ENCODE peak calls at places on chromosomes 5 and 9, in nine cellular contexts. One of them, this sample, is unnamed.

GRCh38 chr9:82035332-82035731 is 46.8 kb downstream of the SPATA31D1 start:
- DNase-seq in T-helper 17 cell: no peak
- DNase-seq in transverse colon: no peak
- DNase-seq in NCI-H1417: no peak
- DNase-seq in T-cell: no peak
- DNase-seq in posterior cingulate gyrus: no peak
- DNase-seq in sigmoid colon: no peak
- DNase-seq in activated effector memory CD4-positive, alpha-beta T cell treated with Interleukin-2 at 50 U/mL for 16 hours: no peak
- DNase-seq in stimulated activated CD4-positive, alpha-beta T cell treated with anti-CD3 and anti-CD28 coated beads, TNF-alpha, amount 100 ng/mL, for 1 hour: no peak
- DNase-seq in this sample: no peak

GRCh38 chr5:75048457-75048953 is 3.9 kb downstream of the GCNT4 start:
- DNase-seq in T-helper 17 cell: no peak
- DNase-seq in transverse colon: no peak
- DNase-seq in NCI-H1417: no peak
- DNase-seq in T-cell: no peak
- DNase-seq in posterior cingulate gyrus: no peak
- DNase-seq in sigmoid colon: no peak
- DNase-seq in activated effector memory CD4-positive, alpha-beta T cell treated with Interleukin-2 at 50 U/mL for 16 hours: no peak
- DNase-seq in stimulated activated CD4-positive, alpha-beta T cell treated with anti-CD3 and anti-CD28 coated beads, TNF-alpha, amount 100 ng/mL, for 1 hour: no peak
- DNase-seq in this sample: no peak

GRCh38 chr5:126919566-126919965 is 110.8 kb downstream of the MARCHF3 start:
- DNase-seq in T-helper 17 cell: no peak
- DNase-seq in transverse colon: no peak
- DNase-seq in NCI-H1417: no peak
- DNase-seq in T-cell: no peak
- DNase-seq in posterior cingulate gyrus: no peak
- DNase-seq in sigmoid colon: no peak
- DNase-seq in activated effector memory CD4-positive, alpha-beta T cell treated with Interleukin-2 at 50 U/mL for 16 hours: no peak
- DNase-seq in stimulated activated CD4-positive, alpha-beta T cell treated with anti-CD3 and anti-CD28 coated beads, TNF-alpha, amount 100 ng/mL, for 1 hour: no peak
- DNase-seq in this sample: no peak

GRCh38 chr5:175531361-175531760 is 53.0 kb downstream of the SFXN1 start:
- DNase-seq in T-helper 17 cell: no peak
- DNase-seq in transverse colon: no peak
- DNase-seq in NCI-H1417: no peak
- DNase-seq in T-cell: no peak
- DNase-seq in posterior cingulate gyrus: no peak
- DNase-seq in sigmoid colon: no peak
- DNase-seq in activated effector memory CD4-positive, alpha-beta T cell treated with Interleukin-2 at 50 U/mL for 16 hours: no peak
- DNase-seq in stimulated activated CD4-positive, alpha-beta T cell treated with anti-CD3 and anti-CD28 coated beads, TNF-alpha, amount 100 ng/mL, for 1 hour: no peak
- DNase-seq in this sample: no peak

GRCh38 chr5:54905942-54906537 is 79.4 kb downstream of the ESM1 start:
- DNase-seq in T-helper 17 cell: peak
- DNase-seq in transverse colon: peak
- DNase-seq in NCI-H1417: peak
- DNase-seq in T-cell: peak
- DNase-seq in posterior cingulate gyrus: no peak
- DNase-seq in sigmoid colon: peak
- DNase-seq in activated effector memory CD4-positive, alpha-beta T cell treated with Interleukin-2 at 50 U/mL for 16 hours: peak
- DNase-seq in stimulated activated CD4-positive, alpha-beta T cell treated with anti-CD3 and anti-CD28 coated beads, TNF-alpha, amount 100 ng/mL, for 1 hour: no peak
- DNase-seq in this sample: no peak

GRCh38 chr5:132067451-132067850 is 6.1 kb upstream of the CSF2 start:
- DNase-seq in T-helper 17 cell: no peak
- DNase-seq in transverse colon: no peak
- DNase-seq in NCI-H1417: no peak
- DNase-seq in T-cell: no peak
- DNase-seq in posterior cingulate gyrus: no peak
- DNase-seq in sigmoid colon: no peak
- DNase-seq in activated effector memory CD4-positive, alpha-beta T cell treated with Interleukin-2 at 50 U/mL for 16 hours: no peak
- DNase-seq in stimulated activated CD4-positive, alpha-beta T cell treated with anti-CD3 and anti-CD28 coated beads, TNF-alpha, amount 100 ng/mL, for 1 hour: no peak
- DNase-seq in this sample: no peak

GRCh38 chr5:176711883-176712282 is 64.6 kb downstream of the TSPAN17 start:
- DNase-seq in T-helper 17 cell: no peak
- DNase-seq in transverse colon: no peak
- DNase-seq in NCI-H1417: no peak
- DNase-seq in T-cell: no peak
- DNase-seq in posterior cingulate gyrus: no peak
- DNase-seq in sigmoid colon: no peak
- DNase-seq in activated effector memory CD4-positive, alpha-beta T cell treated with Interleukin-2 at 50 U/mL for 16 hours: no peak
- DNase-seq in stimulated activated CD4-positive, alpha-beta T cell treated with anti-CD3 and anti-CD28 coated beads, TNF-alpha, amount 100 ng/mL, for 1 hour: no peak
- DNase-seq in this sample: no peak

GRCh38 chr9:125674981-125675973 is 31.7 kb downstream of the MAPKAP1 start:
- DNase-seq in T-helper 17 cell: no peak
- DNase-seq in transverse colon: no peak
- DNase-seq in NCI-H1417: no peak
- DNase-seq in T-cell: no peak
- DNase-seq in posterior cingulate gyrus: no peak
- DNase-seq in sigmoid colon: no peak
- DNase-seq in activated effector memory CD4-positive, alpha-beta T cell treated with Interleukin-2 at 50 U/mL for 16 hours: no peak
- DNase-seq in stimulated activated CD4-positive, alpha-beta T cell treated with anti-CD3 and anti-CD28 coated beads, TNF-alpha, amount 100 ng/mL, for 1 hour: no peak
- DNase-seq in this sample: no peak

GRCh38 chr9:79233542-79233941 is 338.2 kb upstream of the TLE4 start:
- DNase-seq in T-helper 17 cell: no peak
- DNase-seq in transverse colon: no peak
- DNase-seq in NCI-H1417: peak
- DNase-seq in T-cell: no peak
- DNase-seq in posterior cingulate gyrus: no peak
- DNase-seq in sigmoid colon: no peak
- DNase-seq in activated effector memory CD4-positive, alpha-beta T cell treated with Interleukin-2 at 50 U/mL for 16 hours: no peak
- DNase-seq in stimulated activated CD4-positive, alpha-beta T cell treated with anti-CD3 and anti-CD28 coated beads, TNF-alpha, amount 100 ng/mL, for 1 hour: no peak
- DNase-seq in this sample: no peak

GRCh38 chr5:179123109-179123426 is 62.9 kb downstream of the ZNF354C start:
- DNase-seq in T-helper 17 cell: no peak
- DNase-seq in transverse colon: no peak
- DNase-seq in NCI-H1417: no peak
- DNase-seq in T-cell: no peak
- DNase-seq in posterior cingulate gyrus: peak
- DNase-seq in sigmoid colon: no peak
- DNase-seq in activated effector memory CD4-positive, alpha-beta T cell treated with Interleukin-2 at 50 U/mL for 16 hours: no peak
- DNase-seq in stimulated activated CD4-positive, alpha-beta T cell treated with anti-CD3 and anti-CD28 coated beads, TNF-alpha, amount 100 ng/mL, for 1 hour: no peak
- DNase-seq in this sample: no peak

GRCh38 chr9:116377179-116377790 is 223.7 kb downstream of the PAPPA start:
- DNase-seq in T-helper 17 cell: no peak
- DNase-seq in transverse colon: no peak
- DNase-seq in NCI-H1417: no peak
- DNase-seq in T-cell: no peak
- DNase-seq in posterior cingulate gyrus: no peak
- DNase-seq in sigmoid colon: no peak
- DNase-seq in activated effector memory CD4-positive, alpha-beta T cell treated with Interleukin-2 at 50 U/mL for 16 hours: no peak
- DNase-seq in stimulated activated CD4-positive, alpha-beta T cell treated with anti-CD3 and anti-CD28 coated beads, TNF-alpha, amount 100 ng/mL, for 1 hour: no peak
- DNase-seq in this sample: no peak

GRCh38 chr9:34170252-34170915 is 8.5 kb upstream of the UBAP1 start:
- DNase-seq in T-helper 17 cell: no peak
- DNase-seq in transverse colon: no peak
- DNase-seq in NCI-H1417: no peak
- DNase-seq in T-cell: no peak
- DNase-seq in posterior cingulate gyrus: no peak
- DNase-seq in sigmoid colon: no peak
- DNase-seq in activated effector memory CD4-positive, alpha-beta T cell treated with Interleukin-2 at 50 U/mL for 16 hours: no peak
- DNase-seq in stimulated activated CD4-positive, alpha-beta T cell treated with anti-CD3 and anti-CD28 coated beads, TNF-alpha, amount 100 ng/mL, for 1 hour: no peak
- DNase-seq in this sample: no peak

GRCh38 chr9:114098660-114099522 is at the start of gene KIF12:
- DNase-seq in T-helper 17 cell: no peak
- DNase-seq in transverse colon: peak
- DNase-seq in NCI-H1417: peak
- DNase-seq in T-cell: no peak
- DNase-seq in posterior cingulate gyrus: no peak
- DNase-seq in sigmoid colon: no peak
- DNase-seq in activated effector memory CD4-positive, alpha-beta T cell treated with Interleukin-2 at 50 U/mL for 16 hours: no peak
- DNase-seq in stimulated activated CD4-positive, alpha-beta T cell treated with anti-CD3 and anti-CD28 coated beads, TNF-alpha, amount 100 ng/mL, for 1 hour: no peak
- DNase-seq in this sample: no peak

GRCh38 chr9:90942555-90942954 is 140.9 kb downstream of the SYK start:
- DNase-seq in T-helper 17 cell: no peak
- DNase-seq in transverse colon: peak
- DNase-seq in NCI-H1417: peak
- DNase-seq in T-cell: no peak
- DNase-seq in posterior cingulate gyrus: no peak
- DNase-seq in sigmoid colon: no peak
- DNase-seq in activated effector memory CD4-positive, alpha-beta T cell treated with Interleukin-2 at 50 U/mL for 16 hours: no peak
- DNase-seq in stimulated activated CD4-positive, alpha-beta T cell treated with anti-CD3 and anti-CD28 coated beads, TNF-alpha, amount 100 ng/mL, for 1 hour: no peak
- DNase-seq in this sample: no peak

GRCh38 chr9:109789582-109790360 is 9.8 kb downstream of the PALM2AKAP2 start:
- DNase-seq in T-helper 17 cell: no peak
- DNase-seq in transverse colon: no peak
- DNase-seq in NCI-H1417: no peak
- DNase-seq in T-cell: no peak
- DNase-seq in posterior cingulate gyrus: no peak
- DNase-seq in sigmoid colon: no peak
- DNase-seq in activated effector memory CD4-positive, alpha-beta T cell treated with Interleukin-2 at 50 U/mL for 16 hours: no peak
- DNase-seq in stimulated activated CD4-positive, alpha-beta T cell treated with anti-CD3 and anti-CD28 coated beads, TNF-alpha, amount 100 ng/mL, for 1 hour: no peak
- DNase-seq in this sample: no peak

GRCh38 chr5:92519717-92520632 is 1061.0 kb downstream of the NR2F1-AS1 start:
- DNase-seq in T-helper 17 cell: no peak
- DNase-seq in transverse colon: no peak
- DNase-seq in NCI-H1417: peak
- DNase-seq in T-cell: no peak
- DNase-seq in posterior cingulate gyrus: no peak
- DNase-seq in sigmoid colon: no peak
- DNase-seq in activated effector memory CD4-positive, alpha-beta T cell treated with Interleukin-2 at 50 U/mL for 16 hours: no peak
- DNase-seq in stimulated activated CD4-positive, alpha-beta T cell treated with anti-CD3 and anti-CD28 coated beads, TNF-alpha, amount 100 ng/mL, for 1 hour: no peak
- DNase-seq in this sample: no peak

GRCh38 chr5:61604626-61605025 is 272.6 kb downstream of the ZSWIM6 start:
- DNase-seq in T-helper 17 cell: no peak
- DNase-seq in transverse colon: no peak
- DNase-seq in NCI-H1417: no peak
- DNase-seq in T-cell: no peak
- DNase-seq in posterior cingulate gyrus: no peak
- DNase-seq in sigmoid colon: no peak
- DNase-seq in activated effector memory CD4-positive, alpha-beta T cell treated with Interleukin-2 at 50 U/mL for 16 hours: no peak
- DNase-seq in stimulated activated CD4-positive, alpha-beta T cell treated with anti-CD3 and anti-CD28 coated beads, TNF-alpha, amount 100 ng/mL, for 1 hour: no peak
- DNase-seq in this sample: no peak